ENCODE peak calls at places on chromosomes 1 and 21, in nine cellular contexts. S is heart left ventricle, E is uterus, G is adrenal gland, X is Peyer's patch, J is breast epithelium, B is IMR-90, T is spleen, R is esophagus squamous epithelium. H is an unnamed sample.

GRCh38 chr1:22275211-22275610 is 132.3 kb upstream of the WNT4 start:
- DNase-seq in S (no peak), G (no peak), X (no peak), T (no peak), R (no peak), E (no peak), B (no peak), J (no peak), H (no peak)

GRCh38 chr21:44601596-44602473 is 1.4 kb downstream of the KRTAP10-7 start:
- DNase-seq in J (no peak), B (no peak), R (no peak), T (no peak), S (no peak), X (no peak), E (no peak), G (no peak), H (no peak)

GRCh38 chr1:111884772-111885443 is 104.6 kb downstream of the KCND3 start:
- DNase-seq in E (no peak), T (no peak), J (no peak), G (no peak), R (no peak), X (no peak), B (no peak), S (no peak), H (no peak)

GRCh38 chr1:168932539-168932938 is 174.0 kb upstream of the ATP1B1 start:
- DNase-seq in X (no peak), S (no peak), R (no peak), E (no peak), G (no peak), J (no peak), B (peak; percentile 31), T (no peak), H (no peak)

GRCh38 chr1:237187854-237188253 is 145.9 kb downstream of the RYR2 start:
- DNase-seq in B (no peak), E (no peak), J (no peak), X (no peak), S (no peak), R (no peak), G (no peak), T (no peak), H (no peak)

GRCh38 chr1:162716123-162716522 is 74.4 kb upstream of the HSD17B7 start:
- DNase-seq in T (no peak), G (peak; percentile 58), E (no peak), X (no peak), S (no peak), R (no peak), B (no peak), J (no peak), H (no peak)

GRCh38 chr1:29398431-29398830 is 162.1 kb downstream of the PTPRU start:
- DNase-seq in B (no peak), X (no peak), J (no peak), T (no peak), S (no peak), E (no peak), G (no peak), R (no peak), H (peak; percentile 17)

GRCh38 chr21:35113064-35113463 is 64.0 kb upstream of the RUNX1 start:
- DNase-seq in X (no peak), J (no peak), R (no peak), T (no peak), G (no peak), S (no peak), B (peak; percentile 89), E (no peak), H (no peak)

DNA sequence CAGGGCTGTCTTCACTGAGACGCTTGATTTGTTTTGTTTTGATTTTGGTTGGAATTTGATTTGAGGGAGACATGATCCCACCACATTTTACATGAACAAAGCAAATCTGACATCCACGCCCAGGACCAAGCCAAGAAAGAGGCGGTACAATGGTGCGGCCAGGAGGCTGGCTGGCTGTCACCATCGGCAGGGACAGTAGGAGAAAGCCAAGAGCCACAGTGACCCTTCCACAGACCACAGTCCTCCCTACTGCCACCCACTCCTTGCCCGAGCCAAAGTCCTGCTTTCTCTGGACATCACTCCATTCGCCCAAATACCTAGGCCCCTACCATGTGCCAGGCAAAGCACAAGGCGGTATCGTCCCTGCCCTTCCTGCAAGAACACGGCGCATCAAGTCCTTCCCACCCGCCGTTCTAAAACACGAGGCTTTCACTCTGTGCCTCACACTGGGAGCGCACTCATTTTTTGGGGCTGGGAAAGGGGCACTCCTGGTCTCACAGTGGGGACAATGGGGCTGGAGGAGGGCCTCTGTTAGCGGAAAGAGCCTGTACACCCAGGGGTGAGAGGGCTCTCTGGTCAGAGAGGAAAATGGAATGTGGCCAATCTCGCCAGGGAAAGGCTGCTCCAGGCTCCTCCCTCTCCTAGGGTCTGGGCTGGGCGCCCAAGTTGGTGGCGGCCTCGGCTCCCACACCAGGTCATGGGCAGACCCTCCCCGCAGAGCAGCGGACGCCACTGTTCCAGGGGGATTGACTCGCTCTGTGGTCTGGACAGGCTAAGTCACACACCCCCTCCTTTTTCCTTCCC is 26.5 kb downstream of the SSBP3 start:
- DNase-seq in E (peak; percentile 42), B (peak; percentile 22), S (peak; percentile 70), R (no peak), X (no peak), G (peak; percentile 82), J (no peak), T (no peak), H (no peak)
- TF ChIP-seq POLR2A in E (no peak), B (no peak), S (no peak), R (no peak), X (no peak), G (no peak), J (no peak), T (no peak), H (no peak)

GRCh38 chr1:179293340-179294327 is at the start of gene SOAT1:
- DNase-seq in T (peak; percentile 98), B (peak; percentile 88), X (peak; percentile 99), J (peak; percentile 83), E (peak; percentile 94), R (peak; percentile 53), S (peak; percentile 94), G (peak; percentile 98), H (peak; percentile 90)
- TF ChIP-seq CTCF in T (no peak), B (peak; percentile 18), X (peak; percentile 24), J (no peak), E (peak; percentile 5), R (peak; percentile 15), S (peak; percentile 11), G (no peak), H (no peak)

GRCh38 chr1:221734187-221734586 is 7.7 kb downstream of the DUSP10 start:
- DNase-seq in T (no peak), S (no peak), E (no peak), R (no peak), B (no peak), X (no peak), G (no peak), J (no peak), H (no peak)

GRCh38 chr1:221739018-221739676 is 2.7 kb downstream of the DUSP10 start:
- DNase-seq in B (no peak), R (no peak), G (no peak), T (peak; percentile 74), X (no peak), S (no peak), E (no peak), J (no peak), H (no peak)

GRCh38 chr1:221739677-221740025 is 2.2 kb downstream of the DUSP10 start:
- DNase-seq in S (no peak), G (no peak), T (no peak), E (no peak), X (no peak), J (no peak), B (no peak), R (no peak), H (no peak)

GRCh38 chr1:221736714-221737113 is 5.2 kb downstream of the DUSP10 start:
- DNase-seq in B (no peak), G (no peak), J (no peak), R (no peak), E (no peak), T (no peak), X (no peak), S (no peak), H (no peak)

DNA sequence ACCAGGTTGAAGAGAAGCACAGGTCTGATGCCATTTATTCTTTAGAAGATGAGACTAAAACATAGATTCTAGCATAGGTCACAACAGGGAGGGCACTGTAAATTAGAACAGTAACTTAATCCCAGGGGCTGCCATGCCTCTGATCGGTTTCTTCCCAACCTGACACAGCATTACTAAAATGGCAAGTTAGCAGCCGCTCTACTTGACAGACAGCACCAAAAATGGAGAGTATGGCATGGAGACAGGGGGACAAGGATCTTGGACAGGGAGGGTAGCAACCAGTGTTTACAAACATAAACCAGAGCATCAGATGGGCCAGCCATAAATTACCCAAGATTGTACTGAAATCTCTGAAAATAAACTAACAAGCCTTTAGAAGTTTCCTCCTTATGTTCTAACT is 5.9 kb downstream of the DUSP10 start:
- DNase-seq in J (no peak), X (no peak), R (no peak), S (no peak), T (no peak), E (no peak), G (no peak), B (no peak), H (no peak)
- H3K4me3 ChIP-seq in J (no peak overlapping the region), X (no peak overlapping the region), R (no peak overlapping the region), S (no peak overlapping the region), T (no peak overlapping the region), E (no peak overlapping the region), G (no peak overlapping the region), B (no peak overlapping the region), H (no peak overlapping the region)

GRCh38 chr1:202161151-202162048 is 998 bp upstream of the PTPN7 start:
- DNase-seq in J (no peak), G (no peak), B (no peak), T (no peak), R (no peak), E (no peak), S (no peak), X (no peak), H (no peak)
- TF ChIP-seq POLR2A in J (no peak), G (no peak), B (no peak), T (no peak), R (no peak), E (no peak), S (no peak), X (no peak), H (no peak)

DNA sequence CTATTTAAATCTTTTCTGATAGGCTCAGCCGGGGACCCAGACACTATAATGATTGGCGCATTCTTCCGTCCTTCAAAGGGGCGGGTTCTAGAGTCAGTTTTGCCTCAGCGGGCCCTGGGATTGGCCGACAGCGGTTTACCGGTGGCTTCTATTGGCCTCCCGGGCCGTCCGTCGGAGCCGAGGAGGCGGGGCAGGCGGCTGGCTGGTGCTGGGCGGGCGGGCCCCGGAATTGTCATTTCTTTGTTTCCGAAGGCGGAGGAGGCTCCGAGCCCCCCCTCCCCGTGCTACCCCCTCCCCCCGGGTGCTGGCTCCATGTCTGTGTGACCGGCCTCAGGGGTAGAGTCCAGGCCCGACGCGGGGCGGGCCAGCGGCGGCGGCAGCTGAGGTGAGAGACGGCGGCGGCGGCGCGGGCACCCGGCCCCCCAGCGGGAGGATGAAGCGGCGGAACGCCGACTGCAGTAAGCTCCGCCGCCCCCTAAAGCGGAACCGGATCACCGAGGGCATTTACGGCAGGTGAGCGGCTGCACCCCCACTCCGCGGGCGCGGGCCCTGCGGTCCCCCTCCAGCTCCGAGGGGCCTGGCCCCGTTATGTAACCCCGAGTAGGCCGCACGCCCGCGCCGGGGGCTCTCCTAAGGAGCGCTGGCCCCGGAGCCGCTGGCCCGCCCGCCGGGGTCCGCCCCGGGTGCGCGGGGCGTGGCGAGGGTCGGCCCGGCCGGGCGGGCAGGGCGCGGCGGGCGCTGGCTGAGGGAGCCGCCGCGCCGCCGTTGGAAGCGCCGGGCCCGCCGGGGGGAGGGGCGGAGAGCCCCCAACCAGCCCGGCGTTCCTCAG is at the start of gene MACO1:
- DNase-seq in T (peak; percentile 95), E (peak; percentile 96), B (peak; percentile 94), S (peak; percentile 97), J (peak; percentile 97), R (peak; percentile 87), X (peak; percentile 98), G (peak; percentile 98), H (peak; percentile 99)
- TF ChIP-seq CTCF in T (no peak), E (no peak), B (no peak), S (no peak), J (no peak), R (peak; percentile 22), X (no peak), G (peak; percentile 9), H (no peak)

H was measured in lower leg skin.